ENCODE peak calls at places on chromosomes 5 and 9, in eight cellular contexts. One of them, this sample, is unnamed.

GRCh38 chr5:160635046-160635445 is 213.4 kb downstream of the PTTG1 start:
- DNase-seq in activated CD4-positive, alpha-beta T cell treated with anti-CD3 and anti-CD28 coated beads, Interleukin-2, amount 50 U/mL, for 48 hours: no peak
- DNase-seq in progenitor cell of endocrine pancreas: no peak
- DNase-seq in H4: no peak
- DNase-seq in mucosa of descending colon: peak; percentile 84
- DNase-seq in mucosa of gallbladder: peak; percentile 64
- DNase-seq in activated T-cell treated with anti-CD3 and anti-CD28 coated beads, Interleukin-2, amount 50 U/mL, for 4 hours: no peak
- DNase-seq in ovary: no peak
- DNase-seq in this sample: no peak

GRCh38 chr9:87350915-87351314 is 146.8 kb upstream of the DAPK1 start:
- DNase-seq in activated CD4-positive, alpha-beta T cell treated with anti-CD3 and anti-CD28 coated beads, Interleukin-2, amount 50 U/mL, for 48 hours: no peak
- DNase-seq in progenitor cell of endocrine pancreas: no peak
- DNase-seq in H4: no peak
- DNase-seq in mucosa of descending colon: no peak
- DNase-seq in mucosa of gallbladder: no peak
- DNase-seq in activated T-cell treated with anti-CD3 and anti-CD28 coated beads, Interleukin-2, amount 50 U/mL, for 4 hours: no peak
- DNase-seq in ovary: no peak
- DNase-seq in this sample: no peak

GRCh38 chr5:75331095-75332090 is 5.6 kb upstream of the HMGCR start:
- DNase-seq in activated CD4-positive, alpha-beta T cell treated with anti-CD3 and anti-CD28 coated beads, Interleukin-2, amount 50 U/mL, for 48 hours: no peak
- DNase-seq in progenitor cell of endocrine pancreas: no peak
- DNase-seq in H4: no peak
- DNase-seq in mucosa of descending colon: no peak
- DNase-seq in mucosa of gallbladder: no peak
- DNase-seq in activated T-cell treated with anti-CD3 and anti-CD28 coated beads, Interleukin-2, amount 50 U/mL, for 4 hours: no peak
- DNase-seq in ovary: no peak
- DNase-seq in this sample: no peak

GRCh38 chr5:57450991-57451876 is 31.4 kb downstream of the ACTBL2 start:
- DNase-seq in activated CD4-positive, alpha-beta T cell treated with anti-CD3 and anti-CD28 coated beads, Interleukin-2, amount 50 U/mL, for 48 hours: no peak
- DNase-seq in progenitor cell of endocrine pancreas: no peak
- DNase-seq in H4: peak; percentile 34
- DNase-seq in mucosa of descending colon: no peak
- DNase-seq in mucosa of gallbladder: no peak
- DNase-seq in activated T-cell treated with anti-CD3 and anti-CD28 coated beads, Interleukin-2, amount 50 U/mL, for 4 hours: no peak
- DNase-seq in ovary: no peak
- DNase-seq in this sample: no peak

GRCh38 chr9:91187965-91188344 is 173.8 kb downstream of the AUH start:
- DNase-seq in activated CD4-positive, alpha-beta T cell treated with anti-CD3 and anti-CD28 coated beads, Interleukin-2, amount 50 U/mL, for 48 hours: no peak
- DNase-seq in progenitor cell of endocrine pancreas: no peak
- DNase-seq in H4: no peak
- DNase-seq in mucosa of descending colon: no peak
- DNase-seq in mucosa of gallbladder: no peak
- DNase-seq in activated T-cell treated with anti-CD3 and anti-CD28 coated beads, Interleukin-2, amount 50 U/mL, for 4 hours: no peak
- DNase-seq in ovary: no peak
- DNase-seq in this sample: no peak

GRCh38 chr5:58071566-58071965 is 388.3 kb downstream of the PLK2 start:
- DNase-seq in activated CD4-positive, alpha-beta T cell treated with anti-CD3 and anti-CD28 coated beads, Interleukin-2, amount 50 U/mL, for 48 hours: no peak
- DNase-seq in progenitor cell of endocrine pancreas: no peak
- DNase-seq in H4: no peak
- DNase-seq in mucosa of descending colon: no peak
- DNase-seq in mucosa of gallbladder: no peak
- DNase-seq in activated T-cell treated with anti-CD3 and anti-CD28 coated beads, Interleukin-2, amount 50 U/mL, for 4 hours: no peak
- DNase-seq in ovary: no peak
- DNase-seq in this sample: no peak

GRCh38 chr9:79572032-79572890 is 496 bp downstream of the TLE4 start:
- DNase-seq in activated CD4-positive, alpha-beta T cell treated with anti-CD3 and anti-CD28 coated beads, Interleukin-2, amount 50 U/mL, for 48 hours: peak; percentile 31
- DNase-seq in progenitor cell of endocrine pancreas: peak; percentile 57
- DNase-seq in H4: no peak
- DNase-seq in mucosa of descending colon: peak; percentile 45
- DNase-seq in mucosa of gallbladder: peak; percentile 39
- DNase-seq in activated T-cell treated with anti-CD3 and anti-CD28 coated beads, Interleukin-2, amount 50 U/mL, for 4 hours: peak; percentile 16
- DNase-seq in ovary: peak; percentile 57
- DNase-seq in this sample: peak; percentile 72

GRCh38 chr5:132770476-132771159 is 6.4 kb downstream of the SEPTIN8 start:
- DNase-seq in activated CD4-positive, alpha-beta T cell treated with anti-CD3 and anti-CD28 coated beads, Interleukin-2, amount 50 U/mL, for 48 hours: no peak
- DNase-seq in progenitor cell of endocrine pancreas: no peak
- DNase-seq in H4: no peak
- DNase-seq in mucosa of descending colon: no peak
- DNase-seq in mucosa of gallbladder: no peak
- DNase-seq in activated T-cell treated with anti-CD3 and anti-CD28 coated beads, Interleukin-2, amount 50 U/mL, for 4 hours: no peak
- DNase-seq in ovary: no peak
- DNase-seq in this sample: no peak

GRCh38 chr9:33817327-33818166 is 587 bp downstream of the UBE2R2 start:
- DNase-seq in activated CD4-positive, alpha-beta T cell treated with anti-CD3 and anti-CD28 coated beads, Interleukin-2, amount 50 U/mL, for 48 hours: peak; percentile 53
- DNase-seq in progenitor cell of endocrine pancreas: peak; percentile 52
- DNase-seq in H4: peak; percentile 64
- DNase-seq in mucosa of descending colon: peak; percentile 53
- DNase-seq in mucosa of gallbladder: peak; percentile 32
- DNase-seq in activated T-cell treated with anti-CD3 and anti-CD28 coated beads, Interleukin-2, amount 50 U/mL, for 4 hours: peak; percentile 35
- DNase-seq in ovary: peak; percentile 61
- DNase-seq in this sample: peak; percentile 79

GRCh38 chr5:1524799-1525623 is 1.3 kb upstream of the LPCAT1 start:
- DNase-seq in activated CD4-positive, alpha-beta T cell treated with anti-CD3 and anti-CD28 coated beads, Interleukin-2, amount 50 U/mL, for 48 hours: no peak
- DNase-seq in progenitor cell of endocrine pancreas: no peak
- DNase-seq in H4: no peak
- DNase-seq in mucosa of descending colon: peak; percentile 2
- DNase-seq in mucosa of gallbladder: no peak
- DNase-seq in activated T-cell treated with anti-CD3 and anti-CD28 coated beads, Interleukin-2, amount 50 U/mL, for 4 hours: peak; percentile 3
- DNase-seq in ovary: peak; percentile 38
- DNase-seq in this sample: peak; percentile 67

GRCh38 chr5:138663009-138663408 is 87.8 kb upstream of the HSPA9 start:
- DNase-seq in activated CD4-positive, alpha-beta T cell treated with anti-CD3 and anti-CD28 coated beads, Interleukin-2, amount 50 U/mL, for 48 hours: no peak
- DNase-seq in progenitor cell of endocrine pancreas: no peak
- DNase-seq in H4: no peak
- DNase-seq in mucosa of descending colon: no peak
- DNase-seq in mucosa of gallbladder: no peak
- DNase-seq in activated T-cell treated with anti-CD3 and anti-CD28 coated beads, Interleukin-2, amount 50 U/mL, for 4 hours: no peak
- DNase-seq in ovary: no peak
- DNase-seq in this sample: no peak

GRCh38 chr5:15502208-15502607 is 2.2 kb downstream of the FBXL7 start:
- DNase-seq in activated CD4-positive, alpha-beta T cell treated with anti-CD3 and anti-CD28 coated beads, Interleukin-2, amount 50 U/mL, for 48 hours: no peak
- DNase-seq in progenitor cell of endocrine pancreas: no peak
- DNase-seq in H4: peak; percentile 25
- DNase-seq in mucosa of descending colon: no peak
- DNase-seq in mucosa of gallbladder: no peak
- DNase-seq in activated T-cell treated with anti-CD3 and anti-CD28 coated beads, Interleukin-2, amount 50 U/mL, for 4 hours: no peak
- DNase-seq in ovary: no peak
- DNase-seq in this sample: no peak

GRCh38 chr9:899440-900184 is 58.1 kb downstream of the DMRT1 start:
- DNase-seq in activated CD4-positive, alpha-beta T cell treated with anti-CD3 and anti-CD28 coated beads, Interleukin-2, amount 50 U/mL, for 48 hours: no peak
- DNase-seq in progenitor cell of endocrine pancreas: no peak
- DNase-seq in H4: peak; percentile 62
- DNase-seq in mucosa of descending colon: peak; percentile 13
- DNase-seq in mucosa of gallbladder: no peak
- DNase-seq in activated T-cell treated with anti-CD3 and anti-CD28 coated beads, Interleukin-2, amount 50 U/mL, for 4 hours: no peak
- DNase-seq in ovary: no peak
- DNase-seq in this sample: no peak

GRCh38 chr9:36148652-36149051 is 12.1 kb downstream of the GLIPR2 start:
- DNase-seq in activated CD4-positive, alpha-beta T cell treated with anti-CD3 and anti-CD28 coated beads, Interleukin-2, amount 50 U/mL, for 48 hours: peak; percentile 82
- DNase-seq in progenitor cell of endocrine pancreas: no peak
- DNase-seq in H4: peak; percentile 97
- DNase-seq in mucosa of descending colon: peak; percentile 88
- DNase-seq in mucosa of gallbladder: peak; percentile 94
- DNase-seq in activated T-cell treated with anti-CD3 and anti-CD28 coated beads, Interleukin-2, amount 50 U/mL, for 4 hours: peak; percentile 65
- DNase-seq in ovary: peak; percentile 99
- DNase-seq in this sample: no peak

GRCh38 chr5:109041319-109041718 is 293.6 kb downstream of the FER start:
- DNase-seq in activated CD4-positive, alpha-beta T cell treated with anti-CD3 and anti-CD28 coated beads, Interleukin-2, amount 50 U/mL, for 48 hours: no peak
- DNase-seq in progenitor cell of endocrine pancreas: no peak
- DNase-seq in H4: no peak
- DNase-seq in mucosa of descending colon: no peak
- DNase-seq in mucosa of gallbladder: no peak
- DNase-seq in activated T-cell treated with anti-CD3 and anti-CD28 coated beads, Interleukin-2, amount 50 U/mL, for 4 hours: no peak
- DNase-seq in ovary: no peak
- DNase-seq in this sample: no peak

GRCh38 chr5:179344301-179345178 is 721 bp downstream of the ADAMTS2 start:
- DNase-seq in activated CD4-positive, alpha-beta T cell treated with anti-CD3 and anti-CD28 coated beads, Interleukin-2, amount 50 U/mL, for 48 hours: no peak
- DNase-seq in progenitor cell of endocrine pancreas: no peak
- DNase-seq in H4: no peak
- DNase-seq in mucosa of descending colon: no peak
- DNase-seq in mucosa of gallbladder: no peak
- DNase-seq in activated T-cell treated with anti-CD3 and anti-CD28 coated beads, Interleukin-2, amount 50 U/mL, for 4 hours: no peak
- DNase-seq in ovary: peak; percentile 49
- DNase-seq in this sample: no peak

GRCh38 chr5:109693535-109694152 is 3.9 kb downstream of the MAN2A1 start:
- DNase-seq in activated CD4-positive, alpha-beta T cell treated with anti-CD3 and anti-CD28 coated beads, Interleukin-2, amount 50 U/mL, for 48 hours: no peak
- DNase-seq in progenitor cell of endocrine pancreas: no peak
- DNase-seq in H4: no peak
- DNase-seq in mucosa of descending colon: no peak
- DNase-seq in mucosa of gallbladder: no peak
- DNase-seq in activated T-cell treated with anti-CD3 and anti-CD28 coated beads, Interleukin-2, amount 50 U/mL, for 4 hours: no peak
- DNase-seq in ovary: no peak
- DNase-seq in this sample: no peak

GRCh38 chr5:73644385-73644963 is 18.5 kb downstream of the ARHGEF28 start:
- DNase-seq in activated CD4-positive, alpha-beta T cell treated with anti-CD3 and anti-CD28 coated beads, Interleukin-2, amount 50 U/mL, for 48 hours: no peak
- DNase-seq in progenitor cell of endocrine pancreas: no peak
- DNase-seq in H4: no peak
- DNase-seq in mucosa of descending colon: no peak
- DNase-seq in mucosa of gallbladder: no peak
- DNase-seq in activated T-cell treated with anti-CD3 and anti-CD28 coated beads, Interleukin-2, amount 50 U/mL, for 4 hours: no peak
- DNase-seq in ovary: no peak
- DNase-seq in this sample: no peak

GRCh38 chr9:137604345-137605145 is 941 bp upstream of the ARRDC1 start:
- DNase-seq in activated CD4-positive, alpha-beta T cell treated with anti-CD3 and anti-CD28 coated beads, Interleukin-2, amount 50 U/mL, for 48 hours: no peak
- DNase-seq in progenitor cell of endocrine pancreas: no peak
- DNase-seq in H4: no peak
- DNase-seq in mucosa of descending colon: peak; percentile 47
- DNase-seq in mucosa of gallbladder: no peak
- DNase-seq in activated T-cell treated with anti-CD3 and anti-CD28 coated beads, Interleukin-2, amount 50 U/mL, for 4 hours: no peak
- DNase-seq in ovary: no peak
- DNase-seq in this sample: no peak

GRCh38 chr5:180600554-180601041 is 9.3 kb upstream of the SCGB3A1 start:
- DNase-seq in activated CD4-positive, alpha-beta T cell treated with anti-CD3 and anti-CD28 coated beads, Interleukin-2, amount 50 U/mL, for 48 hours: no peak
- DNase-seq in progenitor cell of endocrine pancreas: no peak
- DNase-seq in H4: no peak
- DNase-seq in mucosa of descending colon: no peak
- DNase-seq in mucosa of gallbladder: no peak
- DNase-seq in activated T-cell treated with anti-CD3 and anti-CD28 coated beads, Interleukin-2, amount 50 U/mL, for 4 hours: no peak
- DNase-seq in ovary: peak; percentile 5
- DNase-seq in this sample: peak; percentile 56

GRCh38 chr9:135533093-135533492 is 11.9 kb downstream of the LCN1 start:
- DNase-seq in activated CD4-positive, alpha-beta T cell treated with anti-CD3 and anti-CD28 coated beads, Interleukin-2, amount 50 U/mL, for 48 hours: no peak
- DNase-seq in progenitor cell of endocrine pancreas: no peak
- DNase-seq in H4: no peak
- DNase-seq in mucosa of descending colon: no peak
- DNase-seq in mucosa of gallbladder: no peak
- DNase-seq in activated T-cell treated with anti-CD3 and anti-CD28 coated beads, Interleukin-2, amount 50 U/mL, for 4 hours: no peak
- DNase-seq in ovary: no peak
- DNase-seq in this sample: no peak

GRCh38 chr5:21678526-21678925 is 1174.6 kb downstream of the CDH12 start:
- DNase-seq in activated CD4-positive, alpha-beta T cell treated with anti-CD3 and anti-CD28 coated beads, Interleukin-2, amount 50 U/mL, for 48 hours: no peak
- DNase-seq in progenitor cell of endocrine pancreas: no peak
- DNase-seq in H4: no peak
- DNase-seq in mucosa of descending colon: no peak
- DNase-seq in mucosa of gallbladder: no peak
- DNase-seq in activated T-cell treated with anti-CD3 and anti-CD28 coated beads, Interleukin-2, amount 50 U/mL, for 4 hours: no peak
- DNase-seq in ovary: no peak
- DNase-seq in this sample: no peak

GRCh38 chr5:76521240-76521758 is 101.9 kb downstream of the F2RL2 start:
- DNase-seq in activated CD4-positive, alpha-beta T cell treated with anti-CD3 and anti-CD28 coated beads, Interleukin-2, amount 50 U/mL, for 48 hours: no peak
- DNase-seq in progenitor cell of endocrine pancreas: no peak
- DNase-seq in H4: no peak
- DNase-seq in mucosa of descending colon: no peak
- DNase-seq in mucosa of gallbladder: no peak
- DNase-seq in activated T-cell treated with anti-CD3 and anti-CD28 coated beads, Interleukin-2, amount 50 U/mL, for 4 hours: no peak
- DNase-seq in ovary: no peak
- DNase-seq in this sample: no peak

GRCh38 chr9:5953743-5954707 is 61.4 kb downstream of the RANBP6 start:
- DNase-seq in activated CD4-positive, alpha-beta T cell treated with anti-CD3 and anti-CD28 coated beads, Interleukin-2, amount 50 U/mL, for 48 hours: no peak
- DNase-seq in progenitor cell of endocrine pancreas: no peak
- DNase-seq in H4: no peak
- DNase-seq in mucosa of descending colon: no peak
- DNase-seq in mucosa of gallbladder: no peak
- DNase-seq in activated T-cell treated with anti-CD3 and anti-CD28 coated beads, Interleukin-2, amount 50 U/mL, for 4 hours: no peak
- DNase-seq in ovary: no peak
- DNase-seq in this sample: no peak

GRCh38 chr9:116157436-116158138 is 4.0 kb downstream of the PAPPA start:
- DNase-seq in activated CD4-positive, alpha-beta T cell treated with anti-CD3 and anti-CD28 coated beads, Interleukin-2, amount 50 U/mL, for 48 hours: no peak
- DNase-seq in progenitor cell of endocrine pancreas: no peak
- DNase-seq in H4: no peak
- DNase-seq in mucosa of descending colon: no peak
- DNase-seq in mucosa of gallbladder: no peak
- DNase-seq in activated T-cell treated with anti-CD3 and anti-CD28 coated beads, Interleukin-2, amount 50 U/mL, for 4 hours: no peak
- DNase-seq in ovary: peak; percentile 33
- DNase-seq in this sample: no peak

GRCh38 chr9:78030553-78031270 is 899 bp downstream of the GNAQ start:
- DNase-seq in activated CD4-positive, alpha-beta T cell treated with anti-CD3 and anti-CD28 coated beads, Interleukin-2, amount 50 U/mL, for 48 hours: peak; percentile 61
- DNase-seq in progenitor cell of endocrine pancreas: peak; percentile 42
- DNase-seq in H4: peak; percentile 25
- DNase-seq in mucosa of descending colon: peak; percentile 79
- DNase-seq in mucosa of gallbladder: peak; percentile 35
- DNase-seq in activated T-cell treated with anti-CD3 and anti-CD28 coated beads, Interleukin-2, amount 50 U/mL, for 4 hours: peak; percentile 45
- DNase-seq in ovary: peak; percentile 69
- DNase-seq in this sample: peak; percentile 78

GRCh38 chr5:93579561-93580386 is 1.2 kb downstream of the NR2F1-AS1 start:
- DNase-seq in activated CD4-positive, alpha-beta T cell treated with anti-CD3 and anti-CD28 coated beads, Interleukin-2, amount 50 U/mL, for 48 hours: no peak
- DNase-seq in progenitor cell of endocrine pancreas: peak; percentile 30
- DNase-seq in H4: peak; percentile 21
- DNase-seq in mucosa of descending colon: no peak
- DNase-seq in mucosa of gallbladder: no peak
- DNase-seq in activated T-cell treated with anti-CD3 and anti-CD28 coated beads, Interleukin-2, amount 50 U/mL, for 4 hours: no peak
- DNase-seq in ovary: peak; percentile 72
- DNase-seq in this sample: peak; percentile 76